ENCODE peak calls at places on chromosome 7, in six cellular contexts. S is WTC11; G is CD4-positive, CD25-positive, alpha-beta regulatory T cell; D is body of pancreas; U is activated CD4-positive, CD25-positive, alpha-beta regulatory T cell; H is NCI-H774. L is an unnamed sample.

GRCh38 chr7:113094517-113095249 is 8.1 kb upstream of the GPR85 start:
- DNase-seq in S (no peak), G (no peak), D (no peak), U (no peak), H (no peak), L (no peak)

GRCh38 chr7:706721-707120 is 19.8 kb upstream of the DNAAF5 start:
- DNase-seq in S (no peak), G (no peak), D (no peak), U (no peak), H (no peak), L (no peak)

GRCh38 chr7:117269895-117270294 is 53.0 kb downstream of the WNT2 start:
- DNase-seq in S (no peak), G (no peak), D (no peak), U (no peak), H (no peak), L (no peak)

GRCh38 chr7:5631185-5631584 is 150.3 kb downstream of the RNF216 start:
- DNase-seq in S (no peak), G (no peak), D (no peak), U (no peak), H (no peak), L (no peak)

GRCh38 chr7:127807829-127808228 is 155.8 kb downstream of the SND1 start:
- DNase-seq in S (no peak), G (no peak), D (no peak), U (no peak), H (no peak), L (no peak)

GRCh38 chr7:2757361-2757903 is 69.4 kb downstream of the AMZ1 start:
- DNase-seq in S (no peak), G (no peak), D (peak; percentile 62), U (no peak), H (no peak), L (peak; percentile 77)

GRCh38 chr7:130888017-130888371 is 154.0 kb upstream of the KLF14 start:
- DNase-seq in S (no peak), G (no peak), D (no peak), U (no peak), H (no peak), L (no peak)

GRCh38 chr7:41010418-41010817 is 692.5 kb downstream of the INHBA start:
- DNase-seq in S (no peak), G (no peak), D (no peak), U (no peak), H (no peak), L (no peak)

GRCh38 chr7:115047968-115048720 is 126.2 kb downstream of the MDFIC start:
- DNase-seq in S (no peak), G (no peak), D (no peak), U (no peak), H (no peak), L (no peak)

GRCh38 chr7:51732951-51733350 is 416.3 kb upstream of the COBL start:
- DNase-seq in S (no peak), G (no peak), D (no peak), U (no peak), H (no peak), L (no peak)

GRCh38 chr7:26995664-26996063 is 100.1 kb downstream of the HOXA1 start:
- DNase-seq in S (no peak), G (no peak), D (no peak), U (no peak), H (no peak), L (no peak)

GRCh38 chr7:97731736-97732370 is at the start of gene TAC1:
- DNase-seq in S (peak; percentile 60), G (no peak), D (no peak), U (no peak), H (no peak), L (no peak)

GRCh38 chr7:24836084-24836483 is 78.8 kb upstream of the GSDME start:
- DNase-seq in S (no peak), G (peak; percentile 31), D (no peak), U (no peak), H (no peak), L (no peak)

GRCh38 chr7:10412426-10413019 is 561.1 kb upstream of the PHF14 start:
- DNase-seq in S (no peak), G (peak; percentile 3), D (peak; percentile 51), U (no peak), H (no peak), L (peak; percentile 35)

L was measured in SHP77.